ENCODE peak calls at places on chromosome 3, in eight cellular contexts. P is GM23338, R is PC-3, N is PC-9, B is MM.1S, X is SK-N-SH, U is HCT116, M is hepatocyte. F is an unnamed sample. For H3K9me2, the result is how much of the 10 kb centered on the place peaks cover.

GRCh38 chr3:159818399-159818798 is 170.2 kb upstream of the IL12A start:
- DNase-seq in P (peak), R (no peak), N (no peak), B (no peak), X (peak), U (no peak), M (no peak), F (no peak)

GRCh38 chr3:177753498-177754155 is 556.3 kb upstream of the TBL1XR1 start:
- DNase-seq in P (no peak), R (peak), N (no peak), B (no peak), X (peak), U (no peak), M (no peak), F (no peak)

GRCh38 chr3:194395201-194395600 is 3.9 kb downstream of the GP5 start:
- DNase-seq in P (no peak), R (peak), N (no peak), B (no peak), X (no peak), U (no peak), M (peak), F (no peak)

GRCh38 chr3:113559011-113559410 is 26.7 kb downstream of the SIDT1 start:
- DNase-seq in P (no peak), R (peak), N (no peak), B (no peak), X (no peak), U (no peak), M (no peak), F (no peak)

GRCh38 chr3:161630791-161631190 is 134.2 kb downstream of the OTOL1 start:
- DNase-seq in P (peak), R (peak), N (no peak), B (no peak), X (no peak), U (no peak), M (peak), F (no peak)

GRCh38 chr3:185677146-185677829 is 91.2 kb downstream of the SENP2 start:
- DNase-seq in P (peak), R (peak), N (peak), B (peak), X (peak), U (peak), M (peak), F (peak)

GRCh38 chr3:152148579-152148978 is 120.2 kb upstream of the MBNL1 start:
- DNase-seq in P (peak), R (no peak), N (no peak), B (no peak), X (no peak), U (no peak), M (no peak), F (no peak)

GRCh38 chr3:105119801-105120340 is 246.8 kb upstream of the ALCAM start:
- DNase-seq in P (no peak), R (peak), N (peak), B (no peak), X (no peak), U (no peak), M (no peak), F (no peak)

GRCh38 chr3:22117751-22118346 is 366.8 kb upstream of the ZNF385D start:
- DNase-seq in P (peak), R (peak), N (no peak), B (peak), X (peak), U (peak), M (peak), F (peak)

GRCh38 chr3:17314171-17314570 is 428.3 kb downstream of the TBC1D5 start:
- DNase-seq in P (no peak), R (no peak), N (no peak), B (no peak), X (no peak), U (no peak), M (no peak), F (no peak)

GRCh38 chr3:120393761-120394160 is 44.6 kb upstream of the LRRC58 start:
- DNase-seq in P (no peak), R (peak), N (no peak), B (no peak), X (no peak), U (no peak), M (no peak), F (no peak)

GRCh38 chr3:140247775-140248174 is 312.8 kb downstream of the CLSTN2 start:
- DNase-seq in P (no peak), R (no peak), N (no peak), B (no peak), X (no peak), U (no peak), M (no peak), F (no peak)

GRCh38 chr3:20111836-20112235 is 71.6 kb downstream of the KAT2B start:
- DNase-seq in P (peak), R (peak), N (peak), B (no peak), X (no peak), U (peak), M (no peak), F (no peak)

GRCh38 chr3:20110826-20111225 is 70.6 kb downstream of the KAT2B start:
- DNase-seq in P (no peak), R (no peak), N (no peak), B (no peak), X (no peak), U (no peak), M (no peak), F (no peak)

GRCh38 chr3:20105513-20106280 is 65.5 kb downstream of the KAT2B start:
- DNase-seq in P (no peak), R (no peak), N (no peak), B (no peak), X (no peak), U (no peak), M (no peak), F (no peak)

GRCh38 chr3:20107722-20108121 is 67.5 kb downstream of the KAT2B start:
- DNase-seq in P (no peak), R (no peak), N (no peak), B (no peak), X (no peak), U (no peak), M (no peak), F (no peak)

GRCh38 chr3:20108869-20109268 is 68.6 kb downstream of the KAT2B start:
- DNase-seq in P (no peak), R (peak), N (peak), B (no peak), X (no peak), U (no peak), M (no peak), F (no peak)
- H3K9me2 ChIP-seq in P (under half), R (under half), N (under half), B (under half), X (under half), U (under half), M (under half), F (under half)

DNA sequence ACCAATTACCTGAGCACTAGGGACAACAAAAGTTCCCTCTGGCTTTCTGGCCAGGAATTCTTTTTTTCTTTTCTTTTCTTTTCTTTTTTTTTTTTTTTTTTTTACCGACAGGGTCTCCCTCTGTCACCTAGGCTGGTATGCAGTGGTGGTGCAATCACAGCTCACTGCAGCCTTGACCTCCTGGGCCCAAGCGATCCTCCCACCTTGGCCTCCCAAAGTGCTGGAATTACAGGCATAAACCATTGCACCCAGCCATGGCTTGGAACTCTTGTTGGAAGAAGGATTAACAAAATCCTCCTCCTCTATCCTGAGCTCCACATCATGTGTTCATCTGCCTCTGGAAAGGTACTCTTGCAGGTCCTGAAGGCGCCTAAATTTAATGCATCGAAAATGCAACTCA is 2.9 kb upstream of the LTF start:
- DNase-seq in P (no peak), R (no peak), N (no peak), B (no peak), X (no peak), U (no peak), M (no peak), F (no peak)
- H3K9me2 ChIP-seq in P (under half), R (under half), N (under half), B (under half), X (under half), U (under half), M (under half), F (under half)

GRCh38 chr3:135889417-135889816 is 76.1 kb upstream of the PPP2R3A start:
- DNase-seq in P (no peak), R (no peak), N (no peak), B (no peak), X (no peak), U (no peak), M (no peak), F (no peak)

GRCh38 chr3:135885885-135886284 is 79.6 kb upstream of the PPP2R3A start:
- DNase-seq in P (no peak), R (no peak), N (no peak), B (no peak), X (no peak), U (no peak), M (no peak), F (no peak)

GRCh38 chr3:135891121-135891520 is 74.4 kb upstream of the PPP2R3A start:
- DNase-seq in P (no peak), R (peak), N (no peak), B (no peak), X (no peak), U (no peak), M (no peak), F (no peak)

GRCh38 chr3:135887220-135887619 is 78.3 kb upstream of the PPP2R3A start:
- DNase-seq in P (no peak), R (peak), N (peak), B (no peak), X (no peak), U (peak), M (no peak), F (no peak)
- H3K9me2 ChIP-seq in P (under half), R (under half), N (under half), B (under half), X (under half), U (under half), M (under half), F (under half)

DNA sequence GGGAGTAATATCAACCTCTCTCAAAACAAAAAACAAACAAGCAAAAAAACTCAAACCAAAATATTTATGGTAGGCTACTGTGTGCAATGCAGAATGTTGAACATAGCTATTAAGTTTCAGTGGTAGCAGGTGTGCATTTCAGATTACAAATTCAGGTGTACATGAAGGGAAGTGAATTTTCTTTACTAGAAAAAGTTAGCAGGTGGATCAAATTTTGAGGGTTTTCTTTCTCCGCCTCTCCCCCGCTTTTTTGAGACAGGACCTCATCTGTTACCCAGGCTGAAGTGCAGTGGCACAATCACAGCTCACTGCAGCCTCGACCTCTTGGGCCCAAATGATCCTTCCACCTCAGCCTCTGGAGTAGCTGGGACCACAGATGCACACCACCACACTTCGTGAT is 109.7 kb upstream of the GOLIM4 start:
- DNase-seq in P (no peak), R (no peak), N (no peak), B (peak), X (no peak), U (no peak), M (no peak), F (peak)
- H3K9me2 ChIP-seq in P (under half), R (under half), N (under half), B (under half), X (under half), U (under half), M (under half), F (under half)